ENCODE peak calls at places on chromosomes 13 and 19, in five cellular contexts. G is PC-9, L is heart right ventricle, Y is kidney epithelial cell, P is uterus. V is an unnamed sample.

GRCh38 chr19:16039081-16039480 is 37.2 kb upstream of the TPM4 start:
- DNase-seq in G (no peak), L (no peak), Y (no peak), P (no peak), V (no peak)

GRCh38 chr13:76830805-76831204 is 55.4 kb downstream of the KCTD12 start:
- DNase-seq in P (no peak), G (no peak), L (no peak), Y (no peak), V (no peak)

GRCh38 chr13:22812793-22813192 is 368.0 kb upstream of the SGCG start:
- DNase-seq in P (no peak), G (no peak), L (no peak), Y (no peak), V (no peak)

GRCh38 chr19:41670755-41671154 is 17.3 kb downstream of the CEACAM7 start:
- DNase-seq in Y (no peak), P (no peak), L (no peak), G (no peak), V (no peak)

GRCh38 chr19:23762884-23763711 is 4.4 kb upstream of the ZNF681 start:
- DNase-seq in G (peak; percentile 91), Y (peak; percentile 26), P (peak; percentile 75), L (peak; percentile 82), V (no peak)

GRCh38 chr19:47499863-47500830 is 14.7 kb downstream of the NAPA start:
- DNase-seq in P (no peak), L (no peak), Y (no peak), G (no peak), V (no peak)

GRCh38 chr13:46389985-46390384 is 2.9 kb upstream of the RUBCNL start:
- DNase-seq in P (no peak), G (no peak), Y (peak; percentile 43), L (no peak), V (no peak)

GRCh38 chr13:35475960-35476943 is at the start of gene MAB21L1:
- DNase-seq in G (no peak), L (no peak), Y (no peak), P (no peak), V (peak; percentile 95)

GRCh38 chr19:38831142-38831605 is 420 bp downstream of the ECH1 start:
- DNase-seq in P (peak; percentile 69), L (peak; percentile 54), Y (peak; percentile 92), G (peak; percentile 100), V (peak; percentile 36)

GRCh38 chr13:106337096-106337495 is 198.4 kb downstream of the EFNB2 start:
- DNase-seq in L (no peak), Y (no peak), G (peak; percentile 69), P (no peak), V (no peak)

GRCh38 chr13:24632382-24633121 is 47.7 kb upstream of the ATP12A start:
- DNase-seq in P (no peak), L (no peak), G (no peak), Y (no peak), V (no peak)

GRCh38 chr13:63481334-63481733 is 2065.7 kb upstream of the PCDH20 start:
- DNase-seq in L (no peak), P (no peak), G (no peak), Y (no peak), V (peak; percentile 6)

GRCh38 chr13:39149896-39150295 is 111.6 kb downstream of the NHLRC3 start:
- DNase-seq in Y (no peak), L (no peak), G (no peak), P (no peak), V (no peak)

GRCh38 chr19:18612772-18613588 is at the start of gene TMEM59L:
- DNase-seq in P (no peak), G (no peak), Y (no peak), L (no peak), V (no peak)

DNA sequence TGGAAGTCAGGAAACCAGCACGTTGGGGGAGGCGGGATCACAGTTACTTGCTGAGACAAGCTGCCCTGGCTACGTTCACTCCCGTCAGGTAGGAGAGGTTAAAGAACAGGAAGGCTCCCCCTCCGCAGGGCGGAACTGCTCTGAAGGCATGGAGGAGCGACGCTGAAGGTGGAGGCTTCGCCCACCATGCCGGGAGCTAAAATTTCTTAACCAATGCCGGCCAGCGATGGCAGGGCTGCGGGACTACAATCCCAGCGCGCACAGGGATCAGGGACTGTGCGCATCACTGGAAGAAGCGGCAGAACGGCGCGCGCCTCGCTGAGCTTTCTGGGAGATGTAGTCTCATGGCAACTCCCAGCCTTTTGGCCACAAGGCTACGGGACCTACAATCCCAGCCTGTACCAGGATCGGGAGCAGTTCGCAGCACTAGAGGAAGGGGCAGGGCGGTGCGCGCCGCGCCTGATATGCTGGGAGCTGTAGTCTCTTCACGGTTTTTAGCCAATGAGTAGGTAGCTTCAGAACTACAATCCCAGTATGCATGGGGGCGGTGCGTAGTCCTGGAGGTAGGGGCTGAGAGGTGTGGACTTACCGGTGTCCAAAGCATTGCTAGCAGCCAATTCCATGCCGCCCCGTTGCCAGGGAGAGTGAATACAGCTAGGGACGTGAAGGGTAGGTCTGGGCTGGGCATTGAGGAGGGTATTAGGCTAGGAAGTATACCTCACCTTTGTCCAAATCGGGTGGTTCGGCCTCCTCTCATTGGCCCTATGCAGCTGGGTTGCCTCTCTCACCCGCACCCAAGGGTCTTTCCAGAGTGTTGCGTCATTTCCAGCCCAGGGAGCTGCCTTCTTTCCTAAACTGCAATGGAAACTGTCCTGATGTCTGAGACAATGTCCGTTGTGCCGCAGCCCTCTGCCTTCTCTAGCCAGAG is 12.8 kb upstream of the ZNF682 start:
- DNase-seq in P (peak; percentile 94), L (peak; percentile 95), G (peak; percentile 97), Y (peak; percentile 97), V (peak; percentile 98)
- TF ChIP-seq CTCF in P (no peak), L (peak; percentile 17), G (no peak), Y (no peak), V (no peak)

GRCh38 chr13:98444381-98444780 is 132.5 kb downstream of the STK24 start:
- DNase-seq in L (no peak), Y (no peak), G (no peak), P (no peak), V (no peak)
- H3K36me3 ChIP-seq in L (peaks cover 58% of the 10 kb centered on the region), Y (peaks cover 8% of the 10 kb centered on the region), G (peaks cover 14% of the 10 kb centered on the region), P (no peaks in the 10 kb centered on the region), V (peaks cover 85% of the 10 kb centered on the region)

GRCh38 chr13:26380930-26381329 is 127.0 kb downstream of the CDK8 start:
- DNase-seq in G (no peak), Y (no peak), P (no peak), L (no peak), V (no peak)

GRCh38 chr13:26379831-26380230 is 125.9 kb downstream of the CDK8 start:
- DNase-seq in L (no peak), Y (no peak), G (no peak), P (no peak), V (no peak)

GRCh38 chr13:26378116-26378515 is 124.2 kb downstream of the CDK8 start:
- DNase-seq in L (no peak), Y (no peak), P (no peak), G (no peak), V (no peak)

GRCh38 chr13:26376430-26376829 is 122.5 kb downstream of the CDK8 start:
- DNase-seq in G (no peak), Y (no peak), L (no peak), P (no peak), V (no peak)

DNA sequence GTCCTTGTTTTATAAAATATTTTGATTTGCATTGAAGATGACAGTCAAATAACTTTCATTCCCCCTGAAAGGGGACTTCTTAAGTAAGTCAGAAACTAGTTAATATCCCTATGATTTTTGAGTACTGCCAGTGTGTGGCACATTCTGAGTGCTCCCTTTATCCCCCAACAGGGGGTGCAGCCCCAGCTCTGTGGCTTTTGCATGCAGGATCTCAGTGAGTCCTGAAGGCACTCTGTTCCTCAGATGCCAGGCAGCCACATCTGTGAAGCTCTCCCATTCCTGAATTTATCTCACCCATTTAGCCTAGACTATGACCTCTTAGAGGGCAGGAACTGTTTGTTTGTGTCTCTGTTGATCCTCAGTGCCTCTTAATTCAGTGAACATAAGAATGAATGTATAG is 123.1 kb downstream of the CDK8 start:
- DNase-seq in Y (no peak), L (no peak), G (no peak), P (no peak), V (peak; percentile 60)
- TF ChIP-seq CTCF in Y (peak; percentile 31), L (peak; percentile 34), G (peak; percentile 36), P (no peak), V (peak; percentile 75)

GRCh38 chr19:34225659-34226015 is 28.7 kb upstream of the GARRE1 start:
- DNase-seq in P (no peak), Y (no peak), G (no peak), L (no peak), V (no peak)
- H3K36me3 ChIP-seq in P (no peaks in the 10 kb centered on the region), Y (peaks cover 3% of the 10 kb centered on the region), G (peaks cover 75% of the 10 kb centered on the region), L (peaks cover 99% of the 10 kb centered on the region), V (peaks cover 93% of the 10 kb centered on the region)

GRCh38 chr13:100753391-100753790 is 78.8 kb upstream of the TMTC4 start:
- DNase-seq in P (no peak), Y (no peak), L (no peak), G (no peak), V (no peak)

DNA sequence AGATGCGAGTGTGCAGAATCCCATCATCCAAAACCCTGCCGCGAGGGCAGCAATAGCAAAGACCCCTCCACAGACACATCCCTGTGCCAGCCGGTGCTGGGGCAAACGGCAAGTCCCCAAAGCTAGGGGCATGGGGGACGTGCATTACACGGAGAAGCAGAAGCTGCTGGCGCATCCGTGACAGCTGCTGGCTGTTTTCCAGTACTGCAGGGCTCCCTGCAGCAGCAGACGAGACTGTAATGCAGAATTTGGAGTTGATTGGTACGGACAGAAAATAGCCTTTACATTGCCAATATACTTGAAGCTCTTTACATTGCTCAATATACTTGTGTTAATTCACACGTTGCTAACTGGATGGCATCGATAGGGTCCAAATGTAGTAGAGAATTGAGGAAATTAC is 77.2 kb upstream of the TMTC4 start:
- DNase-seq in G (no peak), Y (no peak), P (no peak), L (no peak), V (no peak)
- TF ChIP-seq CTCF in G (no peak), Y (no peak), P (no peak), L (no peak), V (peak; percentile 14)

DNA sequence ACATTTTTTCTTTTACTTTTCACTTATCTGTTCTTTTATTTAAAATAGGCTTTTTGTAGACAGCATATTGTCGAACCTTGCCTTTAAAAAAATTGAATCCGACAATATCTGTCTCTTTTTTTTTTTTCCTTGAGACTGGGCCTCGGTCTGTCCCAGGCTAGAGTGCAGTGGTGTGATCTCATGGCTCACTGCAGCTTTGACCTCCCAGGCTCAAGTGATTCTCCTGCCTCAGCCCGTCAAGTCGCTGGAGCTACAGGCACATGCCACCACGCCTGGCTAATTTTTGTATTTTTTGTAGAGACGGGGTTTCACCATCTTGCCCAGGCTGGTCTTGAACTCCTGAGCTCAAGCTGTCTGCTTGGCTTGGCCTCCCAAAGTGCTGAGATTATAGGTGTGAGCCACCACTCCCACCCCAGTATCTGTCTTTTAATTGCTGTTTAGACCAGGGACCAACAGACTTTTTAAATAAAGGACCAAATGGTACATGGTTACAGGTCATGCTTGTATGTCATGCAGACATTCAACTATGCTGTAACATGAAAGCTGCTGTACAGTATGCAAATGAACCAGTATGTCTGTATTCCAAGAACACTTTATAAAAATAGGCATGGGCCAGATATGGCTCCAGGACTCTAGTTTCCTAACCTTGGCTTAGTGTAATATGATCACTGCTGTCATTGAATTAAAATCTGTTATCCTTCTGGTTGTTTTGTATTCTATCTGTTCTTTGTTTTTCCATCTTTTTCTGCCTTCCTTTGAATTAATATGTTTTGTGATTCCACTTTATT is 80.3 kb downstream of the GJA3 start:
- DNase-seq in P (no peak), G (no peak), Y (no peak), L (no peak), V (no peak)
- H3K36me3 ChIP-seq in P (no peaks in the 10 kb centered on the region), G (peaks cover 13% of the 10 kb centered on the region), Y (no peaks in the 10 kb centered on the region), L (peaks cover 58% of the 10 kb centered on the region), V (peaks cover 69% of the 10 kb centered on the region)

GRCh38 chr13:95222733-95223018 is 78.6 kb downstream of the ABCC4 start:
- DNase-seq in G (no peak), P (no peak), Y (no peak), L (no peak), V (no peak)
- TF ChIP-seq CTCF in G (no peak), P (no peak), Y (no peak), L (no peak), V (peak; percentile 18)

GRCh38 chr19:3053780-3054179 is 8.5 kb downstream of the TLE5 start:
- DNase-seq in L (no peak), Y (no peak), G (no peak), P (no peak), V (no peak)
- H3K36me3 ChIP-seq in L (peaks cover 60% of the 10 kb centered on the region), Y (peaks cover 2% of the 10 kb centered on the region), G (no peaks in the 10 kb centered on the region), P (no peaks in the 10 kb centered on the region), V (peaks cover 56% of the 10 kb centered on the region)